ENCODE peak calls at places on chromosomes 1 and 21, in seven cellular contexts. N, K, C, L, Z, T and I are unnamed samples. For H3K4me1, the result is how much of the 10 kb centered on the place peaks cover.

GRCh38 chr1:1947493-1947892 is 28.4 kb upstream of the TMEM52 start:
- DNase-seq in N (no peak), K (no peak), C (no peak), L (no peak), Z (no peak), T (no peak), I (no peak)

GRCh38 chr1:199135901-199136300 is 497.1 kb downstream of the PTPRC start:
- DNase-seq in N (no peak), K (no peak), C (no peak), L (no peak), Z (no peak), T (no peak), I (no peak)

GRCh38 chr1:102732927-102733326 is 375.4 kb downstream of the COL11A1 start:
- DNase-seq in N (no peak), K (no peak), C (no peak), L (no peak), Z (no peak), T (no peak), I (no peak)

GRCh38 chr1:15206418-15207030 is 40.5 kb upstream of the FHAD1 start:
- DNase-seq in N (peak), K (no peak), C (no peak), L (no peak), Z (no peak), T (peak), I (no peak)

GRCh38 chr1:46529031-46529630 is 22.3 kb downstream of the KNCN start:
- DNase-seq in N (no peak), K (no peak), C (no peak), L (no peak), Z (no peak), T (no peak), I (no peak)

GRCh38 chr1:41754540-41754939 is 164.2 kb downstream of the HIVEP3 start:
- DNase-seq in N (no peak), K (no peak), C (no peak), L (no peak), Z (no peak), T (no peak), I (no peak)

GRCh38 chr1:48214820-48215219 is 7.7 kb upstream of the SLC5A9 start:
- DNase-seq in N (no peak), K (no peak), C (no peak), L (no peak), Z (no peak), T (no peak), I (peak)

GRCh38 chr1:3915551-3916121 is 15.6 kb upstream of the C1orf174 start:
- DNase-seq in N (no peak), K (no peak), C (no peak), L (no peak), Z (no peak), T (no peak), I (no peak)

GRCh38 chr1:156895927-156896326 is 2.4 kb downstream of the PEAR1 start:
- DNase-seq in N (no peak), K (no peak), C (no peak), L (no peak), Z (no peak), T (no peak), I (no peak)

GRCh38 chr1:59879556-59879955 is 47.0 kb downstream of the CYP2J2 start:
- DNase-seq in N (peak), K (peak), C (peak), L (peak), Z (peak), T (peak), I (peak)

GRCh38 chr1:228986093-228986904 is 251.0 kb downstream of the RHOU start:
- DNase-seq in N (peak), K (no peak), C (no peak), L (no peak), Z (no peak), T (no peak), I (no peak)

GRCh38 chr1:2014726-2015382 is 4.3 kb upstream of the GABRD start:
- DNase-seq in N (no peak), K (no peak), C (no peak), L (no peak), Z (no peak), T (no peak), I (no peak)

GRCh38 chr1:46556822-46557221 is 5.4 kb upstream of the KNCN start:
- DNase-seq in N (peak), K (no peak), C (no peak), L (no peak), Z (no peak), T (no peak), I (no peak)

GRCh38 chr1:243408479-243408878 is 152.6 kb downstream of the SDCCAG8 start:
- DNase-seq in N (no peak), K (no peak), C (no peak), L (no peak), Z (no peak), T (no peak), I (no peak)

GRCh38 chr1:222618880-222619321 is 1.0 kb downstream of the MIA3 start:
- DNase-seq in N (peak), K (peak), C (peak), L (peak), Z (peak), T (no peak), I (peak)

GRCh38 chr1:179743679-179744400 is 749 bp downstream of the FAM163A start:
- DNase-seq in N (no peak), K (peak), C (peak), L (no peak), Z (peak), T (no peak), I (peak)

GRCh38 chr1:157137051-157137772 is 983 bp downstream of the ETV3 start:
- DNase-seq in N (peak), K (no peak), C (no peak), L (peak), Z (no peak), T (no peak), I (peak)

GRCh38 chr1:230109871-230110667 is 43.0 kb downstream of the GALNT2 start:
- DNase-seq in N (peak), K (no peak), C (no peak), L (peak), Z (no peak), T (no peak), I (no peak)

GRCh38 chr1:2446861-2447260 is 29.2 kb upstream of the PLCH2 start:
- DNase-seq in N (no peak), K (no peak), C (no peak), L (no peak), Z (no peak), T (no peak), I (no peak)

GRCh38 chr1:31413405-31414005 is 492 bp downstream of the SERINC2 start:
- DNase-seq in N (no peak), K (no peak), C (peak), L (peak), Z (peak), T (peak), I (peak)

GRCh38 chr1:189605236-189605635 is 872.4 kb downstream of the BRINP3 start:
- DNase-seq in N (no peak), K (no peak), C (no peak), L (no peak), Z (no peak), T (no peak), I (no peak)

GRCh38 chr1:10648689-10649483 is 147.6 kb downstream of the CASZ1 start:
- DNase-seq in N (no peak), K (no peak), C (peak), L (peak), Z (peak), T (peak), I (peak)

GRCh38 chr1:35851175-35851869 is 31.7 kb upstream of the AGO1 start:
- DNase-seq in N (peak), K (no peak), C (no peak), L (no peak), Z (no peak), T (no peak), I (no peak)

GRCh38 chr1:173894189-173894588 is 22.9 kb downstream of the SERPINC1 start:
- DNase-seq in N (no peak), K (no peak), C (no peak), L (no peak), Z (no peak), T (no peak), I (no peak)

GRCh38 chr1:247829651-247830050 is 5.7 kb upstream of the OR14A16 start:
- DNase-seq in N (no peak), K (no peak), C (no peak), L (no peak), Z (no peak), T (no peak), I (no peak)

GRCh38 chr1:189662190-189662589 is 815.5 kb downstream of the BRINP3 start:
- DNase-seq in N (peak), K (no peak), C (no peak), L (no peak), Z (no peak), T (no peak), I (no peak)

GRCh38 chr21:39136711-39137110 is 46.5 kb downstream of the PSMG1 start:
- DNase-seq in N (peak), K (no peak), C (no peak), L (peak), Z (no peak), T (peak), I (no peak)

GRCh38 chr1:63322248-63322943 is at the start of gene FOXD3:
- DNase-seq in N (peak), K (peak), C (peak), L (peak), Z (peak), T (no peak), I (peak)

GRCh38 chr1:109619405-109619654 is at the start of gene GNAT2:
- DNase-seq in N (no peak), K (no peak), C (no peak), L (no peak), Z (no peak), T (no peak), I (no peak)

GRCh38 chr1:111214086-111214801 is 13.3 kb upstream of the CHI3L2 start:
- DNase-seq in N (peak), K (peak), C (no peak), L (no peak), Z (no peak), T (peak), I (no peak)

GRCh38 chr1:8509579-8509978 is 191.7 kb downstream of the SLC45A1 start:
- DNase-seq in N (no peak), K (no peak), C (no peak), L (no peak), Z (no peak), T (no peak), I (no peak)

GRCh38 chr1:101357444-101357986 is 120.7 kb downstream of the S1PR1 start:
- DNase-seq in N (peak), K (peak), C (peak), L (peak), Z (peak), T (peak), I (peak)

GRCh38 chr1:234758851-234759250 is 148.9 kb upstream of the IRF2BP2 start:
- DNase-seq in N (peak), K (no peak), C (no peak), L (peak), Z (no peak), T (no peak), I (no peak)

GRCh38 chr1:177065430-177065829 is 99.1 kb downstream of the ASTN1 start:
- DNase-seq in N (no peak), K (no peak), C (peak), L (no peak), Z (no peak), T (no peak), I (peak)

GRCh38 chr1:91866425-91866824 is 19.5 kb downstream of the TGFBR3 start:
- DNase-seq in N (no peak), K (no peak), C (no peak), L (no peak), Z (no peak), T (no peak), I (no peak)

GRCh38 chr1:227916655-227917054 is 31.1 kb downstream of the WNT9A start:
- DNase-seq in N (no peak), K (no peak), C (no peak), L (no peak), Z (no peak), T (no peak), I (no peak)

GRCh38 chr1:29708818-29709710 is 472.7 kb downstream of the PTPRU start:
- DNase-seq in N (peak), K (no peak), C (no peak), L (peak), Z (no peak), T (no peak), I (peak)

GRCh38 chr1:22041505-22041904 is 11.0 kb upstream of the CDC42 start:
- DNase-seq in N (no peak), K (no peak), C (no peak), L (no peak), Z (no peak), T (no peak), I (no peak)
- H3K4me1 ChIP-seq in N (under half), K (under half), C (under half), L (under half), Z (under half), T (under half), I (under half)

DNA sequence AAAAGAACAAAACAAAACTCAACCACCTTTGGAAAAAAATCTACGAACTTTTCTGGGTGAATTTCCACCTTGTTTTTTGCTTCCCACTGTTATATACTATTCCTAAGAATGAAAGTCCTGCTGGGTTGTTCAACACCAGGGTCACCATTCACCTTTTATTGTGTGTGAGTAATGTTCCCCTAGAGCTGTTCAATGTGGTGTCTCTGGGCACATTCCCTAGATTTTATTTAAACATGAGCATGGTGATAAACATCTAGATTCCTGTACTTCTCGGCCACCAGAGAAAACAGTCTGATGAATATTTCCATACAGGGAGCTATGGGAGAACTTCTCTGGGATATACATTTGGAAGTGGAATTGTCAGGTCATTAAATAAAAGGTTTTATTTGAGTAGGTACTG is 13.0 kb downstream of the FMN2 start:
- DNase-seq in N (no peak), K (no peak), C (no peak), L (no peak), Z (no peak), T (peak), I (no peak)
- H3K4ac ChIP-seq in N (no peak), K (no peak), C (no peak), L (no peak), Z (no peak), T (no peak), I (no peak)

DNA sequence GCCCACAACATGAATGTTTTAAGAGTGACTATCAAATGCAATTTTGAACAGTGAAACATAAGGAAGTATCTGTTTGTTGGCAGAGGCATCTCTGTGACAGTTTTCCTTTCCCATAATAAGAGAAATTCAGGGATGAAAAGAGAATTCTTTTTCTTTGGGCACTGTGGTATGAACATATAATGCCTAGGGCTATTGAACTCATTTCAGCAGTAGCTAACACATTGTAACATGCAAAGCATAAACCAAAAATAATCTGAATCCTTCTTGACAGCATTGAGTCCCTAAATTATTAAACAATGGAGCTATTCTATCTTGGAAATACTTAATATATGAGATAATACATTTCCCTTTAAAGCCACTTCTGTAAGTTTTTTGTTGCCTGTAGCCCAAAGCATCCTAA is 633.0 kb upstream of the B3GALT2 start:
- DNase-seq in N (no peak), K (no peak), C (no peak), L (no peak), Z (no peak), T (no peak), I (no peak)
- H3K4me1 ChIP-seq in N (under half), K (under half), C (under half), L (under half), Z (under half), T (under half), I (under half)

GRCh38 chr1:16405441-16405840 is 31.8 kb downstream of the SPATA21 start:
- DNase-seq in N (no peak), K (no peak), C (no peak), L (no peak), Z (no peak), T (no peak), I (no peak)

GRCh38 chr1:16410803-16411202 is 26.4 kb downstream of the SPATA21 start:
- DNase-seq in N (no peak), K (no peak), C (no peak), L (no peak), Z (no peak), T (no peak), I (no peak)

GRCh38 chr1:16413191-16413590 is 24.0 kb downstream of the SPATA21 start:
- DNase-seq in N (no peak), K (no peak), C (no peak), L (no peak), Z (no peak), T (no peak), I (no peak)

DNA sequence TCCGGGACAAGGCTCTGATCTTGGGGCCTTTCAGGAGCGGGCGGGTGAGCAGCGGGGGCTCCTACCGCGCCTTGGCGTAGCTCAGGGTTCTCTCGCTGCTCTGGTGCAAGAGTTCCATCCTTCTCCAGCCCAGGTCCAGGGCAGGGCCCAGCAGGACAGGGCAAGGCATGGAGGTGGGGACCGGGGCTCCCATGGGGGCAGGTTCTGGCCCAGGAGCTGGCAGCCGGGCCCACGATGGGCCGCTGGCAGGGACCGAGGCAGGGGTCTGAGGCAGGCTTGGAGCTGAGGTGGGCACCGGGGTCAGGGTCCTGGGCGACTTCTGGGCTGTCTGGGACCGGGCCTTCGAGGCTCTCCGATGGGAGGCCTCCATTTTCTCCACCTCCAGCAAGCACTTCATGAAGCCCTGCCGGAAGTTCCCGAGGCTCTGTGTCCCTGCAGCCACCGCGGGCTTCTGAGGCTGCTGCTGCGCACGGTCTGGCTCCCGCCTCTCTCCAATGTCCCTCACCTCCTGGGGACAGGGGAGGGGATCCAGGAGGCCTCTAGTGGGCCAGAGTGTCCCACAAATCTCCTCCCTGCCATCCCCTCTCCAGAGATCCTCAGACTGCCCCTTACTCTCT is 27.6 kb downstream of the SPATA21 start:
- DNase-seq in N (no peak), K (no peak), C (no peak), L (no peak), Z (no peak), T (no peak), I (no peak)
- H3K4ac ChIP-seq in N (no peak), K (no peak), C (peak), L (no peak), Z (no peak), T (no peak), I (no peak)

GRCh38 chr1:53485478-53486394 is 26.5 kb downstream of the DMRTB1 start:
- DNase-seq in N (peak), K (peak), C (peak), L (peak), Z (peak), T (peak), I (peak)

GRCh38 chr1:53483170-53483569 is 24.0 kb downstream of the DMRTB1 start:
- DNase-seq in N (no peak), K (no peak), C (no peak), L (no peak), Z (no peak), T (no peak), I (no peak)

GRCh38 chr1:53482441-53483153 is 23.4 kb downstream of the DMRTB1 start:
- DNase-seq in N (no peak), K (no peak), C (no peak), L (no peak), Z (no peak), T (no peak), I (no peak)

GRCh38 chr1:53484705-53485477 is 25.7 kb downstream of the DMRTB1 start:
- DNase-seq in N (no peak), K (no peak), C (no peak), L (no peak), Z (no peak), T (no peak), I (no peak)

DNA sequence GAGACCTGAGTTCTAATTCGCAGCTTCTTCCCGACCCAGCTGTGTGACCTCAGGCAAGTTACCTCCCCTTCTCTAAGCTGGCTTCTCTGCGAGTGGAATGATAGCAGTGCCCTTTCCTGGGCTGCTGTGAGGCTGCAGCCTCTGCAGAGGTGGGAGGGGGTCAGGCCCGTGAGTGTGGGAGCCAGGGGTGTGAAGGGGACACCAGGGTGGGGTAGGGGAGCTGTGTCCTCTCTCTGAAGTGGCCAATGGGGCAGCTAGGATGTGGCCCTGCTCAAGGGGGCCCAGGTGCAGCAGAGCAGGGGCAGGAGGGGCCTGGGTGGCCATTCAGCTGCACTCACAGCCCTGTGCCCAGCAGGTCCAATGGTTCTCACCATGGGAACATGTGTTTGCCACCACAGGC is 24.5 kb downstream of the DMRTB1 start:
- DNase-seq in N (no peak), K (no peak), C (no peak), L (no peak), Z (no peak), T (no peak), I (no peak)
- H3K4me1 ChIP-seq in N (under half), K (under half), C (under half), L (under half), Z (under half), T (under half), I (under half)

GRCh38 chr1:18147672-18148071 is 40.1 kb downstream of the IGSF21 start:
- DNase-seq in N (no peak), K (no peak), C (no peak), L (no peak), Z (no peak), T (no peak), I (no peak)

GRCh38 chr1:18149113-18149641 is 41.6 kb downstream of the IGSF21 start:
- DNase-seq in N (no peak), K (peak), C (no peak), L (no peak), Z (no peak), T (no peak), I (peak)

GRCh38 chr1:18145851-18146618 is 38.4 kb downstream of the IGSF21 start:
- DNase-seq in N (no peak), K (no peak), C (no peak), L (no peak), Z (no peak), T (no peak), I (no peak)

GRCh38 chr1:18144921-18145699 is 37.5 kb downstream of the IGSF21 start:
- DNase-seq in N (no peak), K (no peak), C (no peak), L (no peak), Z (no peak), T (no peak), I (no peak)

DNA sequence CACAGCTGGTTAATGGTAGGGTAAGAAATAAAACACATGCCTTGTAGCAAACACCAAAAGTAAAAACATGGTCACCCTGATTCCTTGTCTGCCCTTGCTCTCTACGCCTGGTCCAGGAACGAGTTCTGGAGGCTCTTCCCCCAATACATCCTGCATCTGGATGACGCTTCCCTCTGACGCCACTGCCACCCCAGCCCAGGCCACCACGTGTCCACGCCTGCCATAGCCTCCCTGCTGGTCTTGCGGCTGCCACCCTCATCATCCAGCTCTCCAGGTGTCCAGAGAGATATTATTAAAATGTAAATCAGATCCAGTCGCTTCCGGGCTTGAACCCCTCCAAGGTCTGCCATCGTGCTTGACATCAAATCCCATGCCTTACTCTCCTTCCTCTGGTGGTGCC is 39.3 kb downstream of the IGSF21 start:
- DNase-seq in N (no peak), K (no peak), C (no peak), L (no peak), Z (no peak), T (no peak), I (no peak)
- H3K4ac ChIP-seq in N (no peak), K (no peak), C (no peak), L (no peak), Z (no peak), T (no peak), I (no peak)

GRCh38 chr21:33203371-33203724 is 26.4 kb upstream of the IFNAR2 start:
- DNase-seq in N (no peak), K (no peak), C (no peak), L (no peak), Z (no peak), T (no peak), I (no peak)
- H3K4me1 ChIP-seq in N (under half), K (under half), C (under half), L (under half), Z (under half), T (under half), I (under half)